ENCODE peak calls at places on chromosomes 4 and X, in four cellular contexts. I is mammary epithelial cell, A is endothelial cell of umbilical vein, U is lower lobe of right lung. O is an unnamed sample.

GRCh38 chr4:161336016-161336415 is 827.8 kb downstream of the FSTL5 start:
- DNase-seq in I (no peak), A (no peak), U (no peak), O (no peak)

GRCh38 chrX:3522016-3522690 is 175.7 kb upstream of the MXRA5 start:
- DNase-seq in A (no peak), U (no peak), I (no peak), O (no peak)

GRCh38 chr4:153804742-153805141 is 15.9 kb upstream of the SFRP2 start:
- DNase-seq in I (no peak), U (no peak), A (no peak), O (no peak)

GRCh38 chrX:39808471-39808917 is 289.3 kb downstream of the BCOR start:
- DNase-seq in I (peak), A (peak), U (no peak), O (no peak)

GRCh38 chr4:89140168-89140759 is 28.9 kb downstream of the TIGD2 start:
- DNase-seq in I (no peak), U (no peak), A (no peak), O (no peak)

GRCh38 chr4:66794635-66795034 is 750.7 kb downstream of the CENPC start:
- DNase-seq in I (no peak), U (no peak), A (no peak), O (no peak)

GRCh38 chr4:88706574-88706973 is 8.9 kb upstream of the NAP1L5 start:
- DNase-seq in I (peak), U (no peak), A (peak), O (no peak)

GRCh38 chr4:145808021-145808650 is 128.2 kb downstream of the C4orf51 start:
- DNase-seq in U (no peak), I (peak), A (peak), O (peak)

GRCh38 chr4:151408380-151408629 is 671 bp upstream of the FHIP1A start:
- DNase-seq in A (no peak), I (no peak), U (no peak), O (no peak)

GRCh38 chr4:189143255-189143654 is 797.4 kb upstream of the FRG1 start:
- DNase-seq in I (peak), U (no peak), A (no peak), O (peak)

GRCh38 chr4:109166586-109166985 is 135.9 kb downstream of the COL25A1 start:
- DNase-seq in I (no peak), U (no peak), A (no peak), O (no peak)

GRCh38 chrX:14697453-14697852 is 168.1 kb downstream of the GLRA2 start:
- DNase-seq in U (no peak), I (peak), A (peak), O (peak)

GRCh38 chr4:46399440-46399839 is 9.5 kb upstream of the GABRA2 start:
- DNase-seq in I (no peak), A (no peak), U (no peak), O (no peak)

GRCh38 chrX:46251755-46252154 is 293.5 kb downstream of the ZNF674 start:
- DNase-seq in I (peak), A (no peak), U (no peak), O (peak)

GRCh38 chr4:154039435-154040061 is 250.7 kb upstream of the SFRP2 start:
- DNase-seq in I (no peak), A (no peak), U (no peak), O (no peak)

GRCh38 chr4:1855334-1856070 is 454 bp downstream of the LETM1 start:
- DNase-seq in A (peak), U (peak), I (no peak), O (no peak)

GRCh38 chrX:17944833-17945497 is 83.9 kb upstream of the RAI2 start:
- DNase-seq in U (no peak), A (peak), I (no peak), O (no peak)

GRCh38 chr4:19130836-19131235 is 1109.3 kb upstream of the LCORL start:
- DNase-seq in A (no peak), U (no peak), I (peak), O (no peak)

GRCh38 chr4:86498560-86499166 is 95.5 kb upstream of the PTPN13 start:
- DNase-seq in I (peak), A (peak), U (no peak), O (peak)

GRCh38 chr4:40264995-40265909 is 68.4 kb downstream of the RHOH start:
- DNase-seq in I (no peak), U (no peak), A (no peak), O (no peak)

GRCh38 chr4:174549696-174550095 is 27.4 kb upstream of the HPGD start:
- DNase-seq in I (no peak), A (no peak), U (no peak), O (no peak)

GRCh38 chr4:92333056-92333455 is 29.3 kb downstream of the GRID2 start:
- DNase-seq in I (no peak), A (no peak), U (no peak), O (no peak)

GRCh38 chr4:181646864-181647263 is 596.3 kb upstream of the TENM3 start:
- DNase-seq in I (peak), U (no peak), A (no peak), O (peak)

GRCh38 chrX:135480076-135480475 is 40.4 kb upstream of the INTS6L start:
- DNase-seq in I (no peak), A (no peak), U (no peak), O (no peak)

GRCh38 chrX:117707948-117708743 is 408.5 kb downstream of the KLHL13 start:
- DNase-seq in U (no peak), A (no peak), I (peak), O (no peak)

DNA sequence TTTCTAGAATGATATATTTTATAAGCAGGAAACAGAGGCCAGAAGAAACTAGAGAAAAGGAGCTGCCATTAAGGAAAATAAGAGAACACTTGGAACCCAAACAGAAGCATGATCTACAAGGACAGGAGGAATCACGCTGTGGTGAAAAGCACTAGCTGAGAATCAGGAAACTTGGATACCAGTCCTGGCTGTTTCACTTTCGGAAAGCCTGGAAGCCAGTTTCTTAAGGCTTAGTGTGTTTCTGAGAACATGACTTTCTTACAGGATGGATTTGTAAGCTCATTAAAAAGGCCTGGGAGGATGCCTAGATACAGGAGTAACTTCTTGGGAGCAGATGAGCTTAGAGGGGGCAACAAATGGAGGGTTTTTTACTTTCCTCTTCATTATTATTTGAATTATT is 36.9 kb downstream of the TLL1 start:
- DNase-seq in I (no peak), U (no peak), A (no peak), O (no peak)
- H3K27ac ChIP-seq in I (no peak), U (no peak), A (no peak), O (no peak)

GRCh38 chr4:3706111-3706511 is 60.1 kb upstream of the ADRA2C start:
- DNase-seq in A (no peak), I (no peak), U (peak), O (no peak)

GRCh38 chr4:3706565-3707422 is 59.4 kb upstream of the ADRA2C start:
- DNase-seq in A (no peak), U (peak), I (no peak), O (no peak)

GRCh38 chr4:3708611-3709010 is 57.6 kb upstream of the ADRA2C start:
- DNase-seq in U (peak), A (no peak), I (no peak), O (no peak)

GRCh38 chr4:3708103-3708510 is 58.1 kb upstream of the ADRA2C start:
- DNase-seq in I (no peak), A (no peak), U (peak), O (no peak)

DNA sequence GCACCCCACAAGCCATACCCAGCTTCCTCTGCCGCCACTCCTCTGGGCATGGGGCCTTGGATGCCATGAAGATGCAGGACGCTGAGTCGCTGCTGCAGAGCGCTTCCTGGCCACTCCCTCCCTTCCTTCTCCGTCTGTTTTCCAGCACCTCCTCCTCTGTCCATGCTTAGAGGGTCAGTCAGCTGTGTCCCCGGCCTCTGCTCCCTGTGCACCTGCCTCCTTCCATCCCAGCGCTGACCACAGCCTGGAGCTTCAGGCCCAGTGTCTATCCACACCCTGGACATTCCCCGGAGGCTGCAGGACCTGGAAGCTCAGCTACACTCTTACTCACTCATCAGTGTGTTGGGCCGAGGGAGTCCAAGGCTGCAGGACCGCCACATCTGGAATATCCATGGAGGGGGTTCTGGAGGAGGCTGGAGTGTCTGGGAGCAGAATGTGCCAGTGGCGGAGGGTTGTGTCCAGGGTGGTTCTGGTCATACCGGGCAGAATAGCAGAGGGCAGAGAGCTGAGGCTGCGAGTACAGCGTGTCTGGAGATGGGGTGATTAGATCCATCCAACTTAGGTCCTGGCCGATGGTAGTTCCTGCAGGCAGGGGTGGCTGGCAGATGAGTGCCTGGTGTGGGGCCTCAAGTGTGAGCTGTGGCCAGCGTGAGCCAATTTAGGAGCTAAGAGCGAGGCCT is 58.6 kb upstream of the ADRA2C start:
- DNase-seq in U (peak), I (no peak), A (no peak), O (no peak)
- H3K27ac ChIP-seq in U (no peak), I (no peak), A (no peak), O (no peak)

DNA sequence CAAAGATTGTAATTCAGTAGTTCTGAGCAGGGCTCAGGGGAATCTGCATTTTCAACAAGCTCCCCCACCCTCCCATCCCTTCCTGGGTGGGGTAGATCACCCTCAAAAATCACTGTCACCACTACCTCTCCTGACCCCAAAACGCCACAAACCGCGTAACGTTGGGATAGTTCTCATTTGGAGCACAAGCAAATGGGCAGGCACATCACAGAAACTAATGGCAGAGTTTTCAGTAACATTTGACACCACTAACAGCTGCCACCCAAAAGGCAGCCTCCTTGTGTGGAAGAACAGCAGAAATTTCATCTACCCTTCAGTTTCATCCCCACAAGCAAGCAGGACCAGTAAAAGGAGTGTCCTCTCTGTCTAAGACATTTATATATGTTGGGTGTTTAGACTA is 132.7 kb downstream of the PALLD start:
- DNase-seq in I (no peak), A (no peak), U (no peak), O (no peak)
- H3K27ac ChIP-seq in I (no peak), A (no peak), U (no peak), O (no peak)

GRCh38 chr4:123096038-123096437 is 173.6 kb upstream of the NUDT6 start:
- DNase-seq in I (peak), U (no peak), A (no peak), O (no peak)
- H3K27ac ChIP-seq in I (no peak), U (no peak), A (no peak), O (no peak)

GRCh38 chrX:154006965-154007364 is 12.7 kb downstream of the IRAK1 start:
- DNase-seq in I (no peak), A (no peak), U (no peak), O (no peak)

GRCh38 chrX:154000051-154000450 is 19.7 kb downstream of the IRAK1 start:
- DNase-seq in A (no peak), U (no peak), I (no peak), O (peak)

GRCh38 chrX:154004315-154004714 is 15.4 kb downstream of the IRAK1 start:
- DNase-seq in A (no peak), U (no peak), I (no peak), O (no peak)

GRCh38 chrX:153999359-154000037 is 20.2 kb downstream of the IRAK1 start:
- DNase-seq in A (no peak), I (no peak), U (no peak), O (no peak)

GRCh38 chrX:154002215-154002719 is 17.4 kb downstream of the IRAK1 start:
- DNase-seq in U (peak), I (no peak), A (no peak), O (peak)
- H3K27ac ChIP-seq in U (peak), I (no peak), A (no peak), O (peak)

DNA sequence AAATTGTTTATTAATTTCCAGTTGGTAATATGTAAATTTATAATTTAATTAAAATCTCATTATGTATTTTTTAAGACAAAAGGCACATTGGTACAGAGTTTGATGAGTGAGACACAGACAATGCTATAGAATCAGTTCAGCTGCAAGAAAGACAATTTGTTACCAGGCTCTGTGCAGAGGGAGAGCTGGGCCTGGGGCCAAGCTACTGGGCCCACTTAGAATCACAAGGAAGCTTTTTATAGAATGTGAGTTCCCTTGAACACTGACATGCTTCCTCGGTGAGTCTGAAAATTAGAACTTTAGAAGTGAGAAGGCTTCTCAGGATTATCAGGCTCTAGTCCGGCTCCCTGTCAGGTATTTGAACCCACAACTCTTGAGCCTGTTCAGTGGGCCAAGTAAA is 129.0 kb downstream of the AFF2 start:
- DNase-seq in A (no peak), U (no peak), I (no peak), O (no peak)
- H3K27ac ChIP-seq in A (no peak), U (no peak), I (no peak), O (no peak)

GRCh38 chr4:71774136-71774535 is 9.7 kb downstream of the GC start:
- DNase-seq in I (no peak), A (no peak), U (no peak), O (no peak)

GRCh38 chr4:71772592-71772991 is 11.3 kb downstream of the GC start:
- DNase-seq in U (no peak), A (no peak), I (no peak), O (no peak)

GRCh38 chr4:71771613-71772012 is 12.3 kb downstream of the GC start:
- DNase-seq in A (no peak), U (no peak), I (no peak), O (no peak)

GRCh38 chr4:71775449-71775848 is 8.4 kb downstream of the GC start:
- DNase-seq in I (no peak), U (no peak), A (no peak), O (no peak)

DNA sequence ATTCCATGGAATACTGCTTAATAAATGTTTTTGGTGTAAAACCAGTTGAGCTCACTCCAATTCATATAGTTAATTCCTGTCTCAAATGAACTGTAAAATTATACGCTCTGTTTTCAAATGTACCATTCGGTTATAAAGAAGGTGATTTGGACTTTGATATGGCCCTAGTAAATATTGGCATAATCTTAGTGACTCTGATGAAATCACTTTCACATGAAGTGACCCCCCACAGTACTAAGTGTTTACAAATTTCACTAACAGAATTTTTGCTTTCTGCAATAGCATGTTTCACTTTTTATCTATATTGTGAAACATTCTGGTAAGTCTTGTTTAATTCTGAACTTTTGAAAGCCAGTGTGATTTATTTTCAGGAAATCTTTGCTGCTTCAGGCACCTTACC is 10.9 kb downstream of the GC start:
- DNase-seq in A (no peak), U (no peak), I (no peak), O (no peak)
- H3K27ac ChIP-seq in A (no peak), U (no peak), I (no peak), O (no peak)

GRCh38 chr4:37890501-37891220 is at the start of gene TBC1D1:
- DNase-seq in I (peak), A (no peak), U (peak), O (no peak)

GRCh38 chr4:37893164-37893563 is 2.3 kb downstream of the TBC1D1 start:
- DNase-seq in U (no peak), I (no peak), A (no peak), O (no peak)

GRCh38 chr4:37889849-37890500 is 909 bp upstream of the TBC1D1 start:
- DNase-seq in A (no peak), I (no peak), U (no peak), O (no peak)

GRCh38 chr4:37892641-37893040 is 1.8 kb downstream of the TBC1D1 start:
- DNase-seq in A (no peak), U (peak), I (no peak), O (no peak)

DNA sequence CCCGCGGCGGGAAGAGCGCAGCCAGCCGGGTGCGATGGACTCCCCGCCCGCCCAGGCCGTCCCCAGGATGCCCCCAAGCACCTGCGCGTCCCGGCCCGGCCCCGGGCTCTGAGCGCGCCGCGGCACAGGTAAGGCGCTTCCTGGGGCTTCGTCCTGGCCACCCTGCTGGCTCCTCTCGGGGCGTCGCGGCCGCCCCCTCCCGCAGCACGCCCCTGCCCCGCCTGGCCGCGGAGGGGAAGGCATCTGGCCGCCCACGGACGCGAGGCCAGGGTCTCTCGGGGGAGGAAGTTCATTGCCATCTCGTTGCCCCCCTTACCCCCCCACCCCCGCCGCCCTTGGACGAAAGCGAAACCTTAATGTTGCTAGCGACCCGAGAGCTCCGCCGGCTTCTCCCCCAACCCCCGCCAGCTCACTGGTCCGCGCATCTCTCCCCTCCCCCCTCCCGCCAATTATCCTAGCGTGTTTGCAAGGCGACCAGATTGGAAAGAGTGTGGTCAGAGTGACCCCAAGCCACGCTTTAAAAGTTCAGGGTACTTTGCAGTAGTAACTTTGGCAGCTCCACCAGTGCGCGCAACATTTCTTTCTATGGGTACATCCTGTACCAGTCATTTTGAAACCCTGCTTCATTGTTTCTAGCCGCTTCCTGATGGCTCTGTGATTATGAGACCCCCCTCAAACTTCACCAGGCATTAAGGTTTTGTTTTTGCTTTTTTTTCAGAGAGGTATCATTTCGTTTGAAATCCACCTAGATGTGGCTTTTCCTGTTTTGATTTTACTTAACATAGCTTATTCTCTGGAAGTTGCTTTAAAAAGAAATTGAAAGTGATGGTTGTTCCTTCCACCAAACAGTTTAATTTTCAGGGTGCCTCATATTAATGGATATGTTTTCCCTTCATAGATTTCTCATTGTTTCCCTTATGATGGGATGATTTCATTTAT is 606 bp downstream of the TBC1D1 start:
- DNase-seq in U (peak), I (peak), A (peak), O (peak)
- H3K27ac ChIP-seq in U (peak), I (no peak), A (no peak), O (no peak)

O was measured in RWPE1.